ENCODE peak calls at places on chromosomes 7 and 10, in six cellular contexts. One of them, this sample, is unnamed.
A peak's percentile ranks its signal among the peaks of the same experiment; 100 is the strongest.

GRCh38 chr7:17528636-17529035 is 230.2 kb downstream of the AHR start:
- DNase-seq in uterus: no peak
- DNase-seq in GM12865: no peak
- DNase-seq in GM06990: no peak
- DNase-seq in Peyer's patch: no peak
- DNase-seq in psoas muscle: no peak
- DNase-seq in this sample: no peak

GRCh38 chr10:123375738-123376137 is 221.5 kb downstream of the BUB3 start:
- DNase-seq in Peyer's patch: no peak
- DNase-seq in GM12865: no peak
- DNase-seq in GM06990: no peak
- DNase-seq in psoas muscle: no peak
- DNase-seq in uterus: no peak
- DNase-seq in this sample: no peak

GRCh38 chr10:103241262-103242011 is 4.2 kb upstream of the RPEL1 start:
- DNase-seq in GM12865: no peak
- DNase-seq in psoas muscle: peak; percentile 24
- DNase-seq in GM06990: no peak
- DNase-seq in uterus: no peak
- DNase-seq in Peyer's patch: no peak
- DNase-seq in this sample: peak; percentile 39

GRCh38 chr7:103710247-103710646 is 264.2 kb upstream of the SLC26A5 start:
- DNase-seq in Peyer's patch: no peak
- DNase-seq in GM12865: no peak
- DNase-seq in psoas muscle: no peak
- DNase-seq in GM06990: no peak
- DNase-seq in uterus: no peak
- DNase-seq in this sample: no peak

GRCh38 chr10:33706746-33707145 is 372.3 kb upstream of the NRP1 start:
- DNase-seq in uterus: no peak
- DNase-seq in GM12865: no peak
- DNase-seq in GM06990: no peak
- DNase-seq in psoas muscle: no peak
- DNase-seq in Peyer's patch: no peak
- DNase-seq in this sample: peak; percentile 65

GRCh38 chr7:3408814-3409595 is 108.0 kb downstream of the SDK1 start:
- DNase-seq in uterus: no peak
- DNase-seq in Peyer's patch: no peak
- DNase-seq in GM12865: peak; percentile 9
- DNase-seq in GM06990: no peak
- DNase-seq in psoas muscle: no peak
- DNase-seq in this sample: no peak

GRCh38 chr10:119535310-119535709 is 7.2 kb downstream of the RGS10 start:
- DNase-seq in GM12865: no peak
- DNase-seq in Peyer's patch: no peak
- DNase-seq in psoas muscle: no peak
- DNase-seq in uterus: no peak
- DNase-seq in GM06990: no peak
- DNase-seq in this sample: no peak

GRCh38 chr10:104076743-104077160 is 8.9 kb downstream of the COL17A1 start:
- DNase-seq in Peyer's patch: no peak
- DNase-seq in uterus: no peak
- DNase-seq in GM12865: no peak
- DNase-seq in GM06990: no peak
- DNase-seq in psoas muscle: peak; percentile 28
- DNase-seq in this sample: peak; percentile 94

GRCh38 chr10:15344876-15345285 is 26.2 kb downstream of the FAM171A1 start:
- DNase-seq in GM06990: no peak
- DNase-seq in GM12865: no peak
- DNase-seq in psoas muscle: no peak
- DNase-seq in uterus: no peak
- DNase-seq in Peyer's patch: no peak
- DNase-seq in this sample: peak; percentile 97

GRCh38 chr7:42198296-42198695 is 38.7 kb downstream of the GLI3 start:
- DNase-seq in psoas muscle: no peak
- DNase-seq in uterus: peak; percentile 62
- DNase-seq in GM12865: no peak
- DNase-seq in GM06990: no peak
- DNase-seq in Peyer's patch: no peak
- DNase-seq in this sample: no peak

GRCh38 chr10:127151541-127151940 is 44.9 kb downstream of the INSYN2A start:
- DNase-seq in psoas muscle: no peak
- DNase-seq in GM06990: no peak
- DNase-seq in uterus: no peak
- DNase-seq in GM12865: no peak
- DNase-seq in Peyer's patch: no peak
- DNase-seq in this sample: no peak

GRCh38 chr10:2137549-2138174 is 400.3 kb upstream of the ADARB2 start:
- DNase-seq in GM12865: peak; percentile 25
- DNase-seq in GM06990: no peak
- DNase-seq in uterus: no peak
- DNase-seq in psoas muscle: no peak
- DNase-seq in Peyer's patch: no peak
- DNase-seq in this sample: no peak
- TF ChIP-seq CTCF in GM12865: peak; percentile 38
- TF ChIP-seq CTCF in GM06990: peak; percentile 57
- TF ChIP-seq CTCF in uterus: no peak
- TF ChIP-seq CTCF in psoas muscle: no peak
- TF ChIP-seq CTCF in Peyer's patch: no peak
- TF ChIP-seq CTCF in this sample: no peak

GRCh38 chr7:30563326-30563942 is 31.2 kb upstream of the GARS1 start:
- DNase-seq in psoas muscle: no peak
- DNase-seq in GM12865: no peak
- DNase-seq in Peyer's patch: no peak
- DNase-seq in GM06990: no peak
- DNase-seq in uterus: no peak
- DNase-seq in this sample: no peak

GRCh38 chr7:30561389-30561788 is 33.3 kb upstream of the GARS1 start:
- DNase-seq in uterus: no peak
- DNase-seq in GM12865: no peak
- DNase-seq in Peyer's patch: no peak
- DNase-seq in psoas muscle: no peak
- DNase-seq in GM06990: no peak
- DNase-seq in this sample: no peak

GRCh38 chr7:30564243-30564892 is 30.3 kb upstream of the GARS1 start:
- DNase-seq in uterus: peak; percentile 81
- DNase-seq in Peyer's patch: peak; percentile 66
- DNase-seq in psoas muscle: peak; percentile 77
- DNase-seq in GM12865: peak; percentile 85
- DNase-seq in GM06990: peak; percentile 39
- DNase-seq in this sample: peak; percentile 92

GRCh38 chr7:30562498-30562897 is 32.2 kb upstream of the GARS1 start:
- DNase-seq in GM06990: no peak
- DNase-seq in uterus: no peak
- DNase-seq in Peyer's patch: no peak
- DNase-seq in psoas muscle: no peak
- DNase-seq in GM12865: no peak
- DNase-seq in this sample: peak; percentile 72

GRCh38 chr7:30562909-30563308 is 31.8 kb upstream of the GARS1 start:
- DNase-seq in Peyer's patch: no peak
- DNase-seq in psoas muscle: no peak
- DNase-seq in GM06990: no peak
- DNase-seq in GM12865: no peak
- DNase-seq in uterus: no peak
- DNase-seq in this sample: peak; percentile 31
- H3K4me3 ChIP-seq in Peyer's patch: no peak overlapping the region
- H3K4me3 ChIP-seq in psoas muscle: no peak overlapping the region
- H3K4me3 ChIP-seq in GM06990: no peak overlapping the region
- H3K4me3 ChIP-seq in GM12865: no peak overlapping the region
- H3K4me3 ChIP-seq in uterus: no peak overlapping the region
- H3K4me3 ChIP-seq in this sample: no peak overlapping the region

DNA sequence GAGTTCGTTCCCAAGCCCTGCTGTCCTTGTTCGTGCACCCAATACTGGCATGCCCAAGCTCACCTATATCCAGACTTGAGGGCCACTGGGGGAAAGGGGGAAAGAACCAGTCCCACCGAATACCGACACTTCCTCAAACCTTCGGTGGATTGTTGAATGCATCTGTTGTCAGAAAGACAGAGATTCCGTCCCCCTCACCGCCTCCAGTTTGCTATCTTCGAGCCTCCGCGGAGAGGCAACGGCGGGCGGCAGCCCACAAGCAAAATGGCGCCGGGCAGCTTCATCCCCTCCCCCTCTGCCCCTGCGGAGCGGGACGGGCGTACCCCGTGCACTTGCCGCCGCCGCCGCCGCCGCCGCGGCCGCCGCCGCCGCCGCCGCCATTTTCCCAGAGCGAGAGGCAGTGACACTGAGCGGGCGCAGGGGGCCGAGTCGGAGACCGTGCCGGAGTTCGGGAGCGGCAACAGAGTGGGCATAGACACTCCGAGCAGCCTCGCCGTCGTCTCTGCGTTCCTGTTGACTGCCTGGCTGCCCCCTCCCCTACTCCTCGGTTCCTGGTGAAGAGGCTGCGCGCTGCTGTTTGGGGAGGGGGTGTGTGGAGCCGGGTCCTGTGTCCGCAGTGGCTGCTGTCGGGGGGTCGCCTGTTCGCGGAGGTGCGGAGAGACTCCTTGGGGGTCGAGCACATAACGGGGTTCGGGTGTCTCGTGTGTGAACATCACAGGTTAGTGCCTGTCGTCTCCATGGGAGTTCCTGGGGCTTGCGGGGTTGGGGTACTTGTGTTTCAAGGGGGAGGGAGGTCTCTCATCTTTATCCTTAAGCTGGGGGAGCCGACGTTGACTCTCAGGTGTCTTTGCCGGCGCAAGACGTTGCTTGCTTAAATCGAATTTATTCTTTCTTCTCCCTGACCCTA is at the start of gene KMT2E:
- DNase-seq in GM12865: peak; percentile 94
- DNase-seq in psoas muscle: peak; percentile 92
- DNase-seq in GM06990: peak; percentile 90
- DNase-seq in uterus: peak; percentile 90
- DNase-seq in Peyer's patch: peak; percentile 83
- DNase-seq in this sample: peak; percentile 87
- TF ChIP-seq CTCF in GM12865: peak; percentile 5
- TF ChIP-seq CTCF in psoas muscle: no peak
- TF ChIP-seq CTCF in GM06990: no peak
- TF ChIP-seq CTCF in uterus: no peak
- TF ChIP-seq CTCF in Peyer's patch: peak; percentile 44
- TF ChIP-seq CTCF in this sample: no peak

GRCh38 chr10:8116474-8116873 is 62.0 kb downstream of the GATA3 start:
- DNase-seq in GM12865: no peak
- DNase-seq in GM06990: no peak
- DNase-seq in Peyer's patch: no peak
- DNase-seq in psoas muscle: no peak
- DNase-seq in uterus: no peak
- DNase-seq in this sample: no peak

GRCh38 chr10:8114741-8115340 is 60.4 kb downstream of the GATA3 start:
- DNase-seq in GM06990: no peak
- DNase-seq in Peyer's patch: no peak
- DNase-seq in uterus: no peak
- DNase-seq in GM12865: no peak
- DNase-seq in psoas muscle: no peak
- DNase-seq in this sample: no peak

GRCh38 chr10:8112230-8112915 is 57.9 kb downstream of the GATA3 start:
- DNase-seq in uterus: no peak
- DNase-seq in Peyer's patch: no peak
- DNase-seq in psoas muscle: no peak
- DNase-seq in GM06990: no peak
- DNase-seq in GM12865: no peak
- DNase-seq in this sample: no peak

GRCh38 chr10:8113616-8114015 is 59.1 kb downstream of the GATA3 start:
- DNase-seq in GM12865: no peak
- DNase-seq in Peyer's patch: no peak
- DNase-seq in GM06990: no peak
- DNase-seq in psoas muscle: no peak
- DNase-seq in uterus: no peak
- DNase-seq in this sample: no peak

DNA sequence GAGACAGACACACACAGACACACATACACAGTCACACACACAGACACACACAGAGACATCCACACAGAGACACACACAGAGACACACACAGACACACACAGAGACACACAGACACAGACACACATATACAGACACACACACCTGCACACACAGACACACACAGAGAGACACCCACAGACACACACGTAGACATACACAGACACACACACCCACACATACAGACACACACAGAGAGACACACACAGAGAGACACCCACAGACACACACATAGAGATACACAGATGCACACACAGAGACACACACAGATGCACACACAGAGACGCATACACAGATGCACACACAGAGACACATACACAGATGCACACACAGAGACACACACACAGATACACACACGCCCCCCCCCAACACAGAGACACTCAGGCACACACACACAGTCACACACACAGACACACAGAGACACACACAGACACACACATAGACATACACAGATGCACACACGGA is 58.5 kb downstream of the GATA3 start:
- DNase-seq in Peyer's patch: no peak
- DNase-seq in GM12865: no peak
- DNase-seq in uterus: no peak
- DNase-seq in GM06990: no peak
- DNase-seq in psoas muscle: no peak
- DNase-seq in this sample: no peak
- H3K4me3 ChIP-seq in Peyer's patch: no peak overlapping the region
- H3K4me3 ChIP-seq in GM12865: no peak overlapping the region
- H3K4me3 ChIP-seq in uterus: no peak overlapping the region
- H3K4me3 ChIP-seq in GM06990: no peak overlapping the region
- H3K4me3 ChIP-seq in psoas muscle: no peak overlapping the region
- H3K4me3 ChIP-seq in this sample: no peak overlapping the region

GRCh38 chr7:150876817-150877526 is 24.7 kb downstream of the AOC1 start:
- DNase-seq in GM06990: no peak
- DNase-seq in Peyer's patch: peak; percentile 36
- DNase-seq in GM12865: peak; percentile 29
- DNase-seq in psoas muscle: no peak
- DNase-seq in uterus: peak; percentile 52
- DNase-seq in this sample: peak; percentile 79
- TF ChIP-seq CTCF in GM06990: peak; percentile 64
- TF ChIP-seq CTCF in Peyer's patch: peak; percentile 63
- TF ChIP-seq CTCF in GM12865: peak; percentile 62
- TF ChIP-seq CTCF in psoas muscle: peak; percentile 21
- TF ChIP-seq CTCF in uterus: peak; percentile 36
- TF ChIP-seq CTCF in this sample: peak; percentile 59

DNA sequence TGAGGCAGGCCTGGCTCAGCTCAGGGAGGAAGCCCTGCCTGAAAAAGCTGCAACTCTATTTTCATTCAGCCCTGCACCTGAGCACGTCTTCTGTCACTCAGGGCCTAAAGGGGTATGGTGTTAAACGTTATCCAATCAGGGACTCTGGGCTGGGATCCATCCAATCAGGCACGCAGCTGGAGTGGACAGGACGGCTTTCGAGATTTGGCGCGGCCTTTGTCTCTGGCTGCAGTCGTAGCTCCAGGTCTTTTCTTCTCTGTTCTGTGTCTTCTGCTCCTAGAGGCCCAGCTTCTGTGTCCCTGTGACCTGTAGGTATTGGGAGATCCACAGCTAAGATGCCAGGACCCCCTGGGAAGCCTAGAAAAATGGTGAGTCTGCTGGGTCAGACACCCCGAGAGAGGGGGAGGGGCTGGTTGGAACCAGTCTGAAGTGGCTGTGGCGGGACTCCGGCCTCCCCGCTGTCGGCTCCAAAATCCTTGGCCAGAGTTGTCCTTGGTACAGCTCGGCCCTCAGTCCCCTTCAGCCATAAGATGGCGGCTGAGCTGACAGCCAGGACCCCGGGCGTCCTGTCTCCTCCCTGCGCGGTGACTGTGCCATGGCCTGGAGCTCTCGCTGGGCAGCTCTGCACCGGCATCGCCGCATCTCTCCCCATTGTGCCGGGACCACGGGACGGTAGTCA is 11.7 kb upstream of the ZNF680 start:
- DNase-seq in GM12865: no peak
- DNase-seq in GM06990: no peak
- DNase-seq in uterus: peak; percentile 21
- DNase-seq in psoas muscle: peak; percentile 47
- DNase-seq in Peyer's patch: no peak
- DNase-seq in this sample: peak; percentile 57
- H3K4me3 ChIP-seq in GM12865: no peak overlapping the region
- H3K4me3 ChIP-seq in GM06990: no peak overlapping the region
- H3K4me3 ChIP-seq in uterus: peak overlapping the region; percentile 15
- H3K4me3 ChIP-seq in psoas muscle: peak overlapping the region; percentile 54
- H3K4me3 ChIP-seq in Peyer's patch: peak overlapping the region; percentile 6
- H3K4me3 ChIP-seq in this sample: peak overlapping the region; percentile 43

GRCh38 chr7:31729195-31729804 is 42.3 kb downstream of the PPP1R17 start:
- DNase-seq in Peyer's patch: no peak
- DNase-seq in psoas muscle: no peak
- DNase-seq in GM12865: no peak
- DNase-seq in GM06990: no peak
- DNase-seq in uterus: no peak
- DNase-seq in this sample: no peak
- TF ChIP-seq CTCF in Peyer's patch: no peak
- TF ChIP-seq CTCF in psoas muscle: no peak
- TF ChIP-seq CTCF in GM12865: no peak
- TF ChIP-seq CTCF in GM06990: peak; percentile 27
- TF ChIP-seq CTCF in uterus: no peak
- TF ChIP-seq CTCF in this sample: no peak

This sample was measured in fibroblast of pulmonary artery.